ENCODE peak calls at places on chromosomes 1 and 21, in four cellular contexts. One of them, this sample, is unnamed.

GRCh38 chr1:6594977-6595740 is 7.5 kb downstream of the KLHL21 start:
- DNase-seq in neuronal stem cell: no peak
- DNase-seq in body of pancreas: peak; percentile 41
- DNase-seq in transverse colon: no peak
- DNase-seq in this sample: no peak

GRCh38 chr1:32702599-32703478 is at the start of gene SYNC:
- DNase-seq in neuronal stem cell: no peak
- DNase-seq in body of pancreas: peak; percentile 59
- DNase-seq in transverse colon: peak; percentile 93
- DNase-seq in this sample: peak; percentile 77

GRCh38 chr1:81174811-81175476 is 625.8 kb upstream of the ADGRL2 start:
- DNase-seq in neuronal stem cell: no peak
- DNase-seq in body of pancreas: no peak
- DNase-seq in transverse colon: no peak
- DNase-seq in this sample: no peak

GRCh38 chr1:110542730-110543129 is 23.8 kb upstream of the KCNA10 start:
- DNase-seq in neuronal stem cell: peak; percentile 62
- DNase-seq in body of pancreas: no peak
- DNase-seq in transverse colon: no peak
- DNase-seq in this sample: no peak

GRCh38 chr21:21460979-21461378 is 462.8 kb downstream of the NCAM2 start:
- DNase-seq in neuronal stem cell: no peak
- DNase-seq in body of pancreas: no peak
- DNase-seq in transverse colon: no peak
- DNase-seq in this sample: no peak

GRCh38 chr1:87044840-87045239 is 130.4 kb downstream of the HS2ST1 start:
- DNase-seq in neuronal stem cell: no peak
- DNase-seq in body of pancreas: no peak
- DNase-seq in transverse colon: no peak
- DNase-seq in this sample: no peak

GRCh38 chr1:70896224-70896623 is 151.4 kb downstream of the PTGER3 start:
- DNase-seq in neuronal stem cell: no peak
- DNase-seq in body of pancreas: no peak
- DNase-seq in transverse colon: no peak
- DNase-seq in this sample: no peak

GRCh38 chr1:5670590-5671350 is 321.5 kb downstream of the NPHP4 start:
- DNase-seq in neuronal stem cell: no peak
- DNase-seq in body of pancreas: no peak
- DNase-seq in transverse colon: no peak
- DNase-seq in this sample: no peak

DNA sequence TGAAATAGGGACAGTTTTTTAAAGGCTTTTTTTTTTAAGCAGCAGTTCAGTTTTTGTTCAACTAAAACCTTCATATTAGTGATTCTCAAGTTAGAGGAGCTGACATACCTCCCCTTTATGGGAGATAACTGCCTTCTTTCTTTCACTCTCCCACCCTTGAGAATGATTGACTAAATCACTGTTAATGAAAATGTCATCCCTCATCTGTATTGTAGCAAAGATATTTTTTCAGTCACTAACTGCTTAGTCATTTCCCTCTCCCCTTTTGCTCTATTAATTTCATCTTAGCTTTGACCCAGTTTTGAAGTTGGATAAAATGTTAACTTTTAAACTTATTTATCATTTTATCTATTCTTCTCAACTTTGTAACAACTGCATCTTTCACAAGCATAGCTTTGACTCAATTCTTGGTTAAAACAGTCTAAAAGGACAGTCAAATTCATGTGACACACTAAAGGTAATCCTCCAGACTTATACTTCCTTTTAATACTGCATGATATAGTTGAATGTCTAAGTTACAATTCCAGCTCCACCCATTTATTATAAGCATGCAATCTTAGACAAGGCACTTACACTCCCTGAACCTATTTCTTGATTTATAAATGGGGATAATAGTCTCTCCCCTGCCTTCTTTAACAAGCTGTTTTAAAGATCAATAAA is 17.1 kb downstream of the CAPZA1 start:
- DNase-seq in neuronal stem cell: no peak
- DNase-seq in body of pancreas: no peak
- DNase-seq in transverse colon: no peak
- DNase-seq in this sample: no peak
- H3K27ac ChIP-seq in neuronal stem cell: no peak overlapping the region
- H3K27ac ChIP-seq in body of pancreas: peak overlapping the region; percentile 23
- H3K27ac ChIP-seq in transverse colon: peak overlapping the region; percentile 42
- H3K27ac ChIP-seq in this sample: no peak overlapping the region

GRCh38 chr1:66334311-66334710 is 199.6 kb upstream of the SGIP1 start:
- DNase-seq in neuronal stem cell: no peak
- DNase-seq in body of pancreas: no peak
- DNase-seq in transverse colon: no peak
- DNase-seq in this sample: no peak
- H3K4me3 ChIP-seq in neuronal stem cell: peak overlapping the region; percentile 70
- H3K4me3 ChIP-seq in body of pancreas: no peak overlapping the region
- H3K4me3 ChIP-seq in transverse colon: peak overlapping the region; percentile 60
- H3K4me3 ChIP-seq in this sample: peak overlapping the region; percentile 74

GRCh38 chr1:37308571-37308960 is 165.8 kb upstream of the ZC3H12A start:
- DNase-seq in neuronal stem cell: no peak
- DNase-seq in body of pancreas: no peak
- DNase-seq in transverse colon: no peak
- DNase-seq in this sample: no peak
- H3K27ac ChIP-seq in neuronal stem cell: no peak overlapping the region
- H3K27ac ChIP-seq in body of pancreas: no peak overlapping the region
- H3K27ac ChIP-seq in transverse colon: no peak overlapping the region
- H3K27ac ChIP-seq in this sample: no peak overlapping the region

DNA sequence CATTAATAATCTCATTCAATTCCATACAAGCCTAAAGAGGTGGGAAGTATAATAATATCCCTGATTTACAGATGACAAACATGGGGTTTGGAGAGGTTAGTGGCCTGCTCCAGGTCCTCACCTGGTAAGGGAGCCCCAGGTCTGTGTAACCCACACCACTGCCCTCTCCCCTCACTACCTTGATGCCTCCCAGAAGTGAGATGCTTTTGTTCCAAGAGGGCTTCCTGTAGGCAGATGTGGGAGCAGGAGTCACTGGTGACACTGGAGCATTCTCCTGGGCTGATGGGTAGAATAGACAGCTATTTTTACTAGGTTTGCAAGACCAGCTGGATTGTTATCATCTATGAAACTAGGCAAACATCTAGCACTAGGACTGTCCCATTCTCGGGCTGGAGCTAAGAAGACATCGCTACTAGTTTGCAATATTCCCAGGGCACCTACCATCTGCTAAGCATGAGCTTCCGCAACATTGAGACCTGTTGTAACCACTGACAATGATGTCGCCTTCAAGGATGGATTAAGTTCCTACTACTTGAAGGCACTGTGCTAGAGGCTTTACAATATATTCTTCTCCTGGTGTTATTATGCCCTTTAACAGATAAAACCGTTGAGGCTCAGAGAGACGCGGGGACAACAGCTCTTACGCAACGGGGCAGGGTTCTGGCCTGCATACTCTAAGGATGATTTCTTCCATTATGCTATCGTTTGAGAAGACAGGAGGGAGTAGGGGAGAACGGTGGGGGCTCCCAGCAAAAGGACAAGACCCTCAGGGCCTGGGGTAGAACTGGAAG is 35.0 kb downstream of the BATF3 start:
- DNase-seq in neuronal stem cell: no peak
- DNase-seq in body of pancreas: no peak
- DNase-seq in transverse colon: no peak
- DNase-seq in this sample: no peak
- H3K4me3 ChIP-seq in neuronal stem cell: peak overlapping the region; percentile 61
- H3K4me3 ChIP-seq in body of pancreas: no peak overlapping the region
- H3K4me3 ChIP-seq in transverse colon: no peak overlapping the region
- H3K4me3 ChIP-seq in this sample: peak overlapping the region; percentile 73

GRCh38 chr1:178724734-178725602 is at the start of gene RALGPS2:
- DNase-seq in neuronal stem cell: peak; percentile 81
- DNase-seq in body of pancreas: peak; percentile 79
- DNase-seq in transverse colon: peak; percentile 80
- DNase-seq in this sample: peak; percentile 73

GRCh38 chr1:178726545-178726944 is 1.5 kb downstream of the RALGPS2 start:
- DNase-seq in neuronal stem cell: no peak
- DNase-seq in body of pancreas: no peak
- DNase-seq in transverse colon: no peak
- DNase-seq in this sample: no peak

GRCh38 chr1:178725603-178726517 is 816 bp downstream of the RALGPS2 start:
- DNase-seq in neuronal stem cell: peak; percentile 64
- DNase-seq in body of pancreas: peak; percentile 91
- DNase-seq in transverse colon: peak; percentile 87
- DNase-seq in this sample: peak; percentile 48

GRCh38 chr1:178723541-178723940 is 1.5 kb upstream of the RALGPS2 start:
- DNase-seq in neuronal stem cell: no peak
- DNase-seq in body of pancreas: no peak
- DNase-seq in transverse colon: no peak
- DNase-seq in this sample: no peak

GRCh38 chr1:178724386-178724733 is 684 bp upstream of the RALGPS2 start:
- DNase-seq in neuronal stem cell: peak; percentile 8
- DNase-seq in body of pancreas: no peak
- DNase-seq in transverse colon: no peak
- DNase-seq in this sample: no peak
- H3K27ac ChIP-seq in neuronal stem cell: no peak overlapping the region
- H3K27ac ChIP-seq in body of pancreas: peak overlapping the region; percentile 77
- H3K27ac ChIP-seq in transverse colon: peak overlapping the region; percentile 86
- H3K27ac ChIP-seq in this sample: peak overlapping the region; percentile 86

GRCh38 chr21:35050348-35051286 is 1.5 kb upstream of the RUNX1 start:
- DNase-seq in neuronal stem cell: no peak
- DNase-seq in body of pancreas: no peak
- DNase-seq in transverse colon: no peak
- DNase-seq in this sample: no peak
- H3K4me3 ChIP-seq in neuronal stem cell: no peak overlapping the region
- H3K4me3 ChIP-seq in body of pancreas: no peak overlapping the region
- H3K4me3 ChIP-seq in transverse colon: no peak overlapping the region
- H3K4me3 ChIP-seq in this sample: no peak overlapping the region

GRCh38 chr1:150820710-150821521 is 12.9 kb upstream of the CTSK start:
- DNase-seq in neuronal stem cell: no peak
- DNase-seq in body of pancreas: no peak
- DNase-seq in transverse colon: no peak
- DNase-seq in this sample: no peak
- H3K27ac ChIP-seq in neuronal stem cell: no peak overlapping the region
- H3K27ac ChIP-seq in body of pancreas: no peak overlapping the region
- H3K27ac ChIP-seq in transverse colon: no peak overlapping the region
- H3K27ac ChIP-seq in this sample: no peak overlapping the region

GRCh38 chr1:66214901-66215300 is 319.1 kb upstream of the SGIP1 start:
- DNase-seq in neuronal stem cell: no peak
- DNase-seq in body of pancreas: no peak
- DNase-seq in transverse colon: no peak
- DNase-seq in this sample: no peak
- H3K4me3 ChIP-seq in neuronal stem cell: no peak overlapping the region
- H3K4me3 ChIP-seq in body of pancreas: no peak overlapping the region
- H3K4me3 ChIP-seq in transverse colon: no peak overlapping the region
- H3K4me3 ChIP-seq in this sample: no peak overlapping the region

GRCh38 chr1:2625311-2625710 is 7.5 kb downstream of the MMEL1 start:
- DNase-seq in neuronal stem cell: no peak
- DNase-seq in body of pancreas: no peak
- DNase-seq in transverse colon: no peak
- DNase-seq in this sample: no peak
- H3K27ac ChIP-seq in neuronal stem cell: no peak overlapping the region
- H3K27ac ChIP-seq in body of pancreas: no peak overlapping the region
- H3K27ac ChIP-seq in transverse colon: no peak overlapping the region
- H3K27ac ChIP-seq in this sample: no peak overlapping the region

GRCh38 chr1:156547434-156547833 is 24.9 kb downstream of the IQGAP3 start:
- DNase-seq in neuronal stem cell: no peak
- DNase-seq in body of pancreas: no peak
- DNase-seq in transverse colon: no peak
- DNase-seq in this sample: no peak

GRCh38 chr1:156546267-156546666 is 26.1 kb downstream of the IQGAP3 start:
- DNase-seq in neuronal stem cell: no peak
- DNase-seq in body of pancreas: no peak
- DNase-seq in transverse colon: no peak
- DNase-seq in this sample: no peak

GRCh38 chr1:156549390-156549789 is 23.0 kb downstream of the IQGAP3 start:
- DNase-seq in neuronal stem cell: no peak
- DNase-seq in body of pancreas: no peak
- DNase-seq in transverse colon: no peak
- DNase-seq in this sample: no peak

GRCh38 chr1:156549831-156550230 is 22.5 kb downstream of the IQGAP3 start:
- DNase-seq in neuronal stem cell: no peak
- DNase-seq in body of pancreas: no peak
- DNase-seq in transverse colon: no peak
- DNase-seq in this sample: no peak

GRCh38 chr1:156547982-156548381 is 24.4 kb downstream of the IQGAP3 start:
- DNase-seq in neuronal stem cell: no peak
- DNase-seq in body of pancreas: peak; percentile 60
- DNase-seq in transverse colon: no peak
- DNase-seq in this sample: no peak
- H3K4me3 ChIP-seq in neuronal stem cell: no peak overlapping the region
- H3K4me3 ChIP-seq in body of pancreas: no peak overlapping the region
- H3K4me3 ChIP-seq in transverse colon: no peak overlapping the region
- H3K4me3 ChIP-seq in this sample: no peak overlapping the region